ENCODE peak calls at places on chromosomes 16 and 17, in five cellular contexts. One of them, this sample, is unnamed.

GRCh38 chr17:56824503-56824902 is 9.2 kb downstream of the C17orf67 start:
- DNase-seq in hepatocyte: no peak
- DNase-seq in ELR: no peak
- DNase-seq in T follicular helper cell: no peak
- DNase-seq in RPMI7951: no peak
- DNase-seq in this sample: no peak

GRCh38 chr16:87288753-87289362 is 28.3 kb downstream of the C16orf95 start:
- DNase-seq in hepatocyte: no peak
- DNase-seq in T follicular helper cell: no peak
- DNase-seq in ELR: no peak
- DNase-seq in RPMI7951: peak
- DNase-seq in this sample: no peak

GRCh38 chr16:9092282-9092962 is 978 bp downstream of the HAPSTR1 start:
- DNase-seq in T follicular helper cell: peak
- DNase-seq in hepatocyte: peak
- DNase-seq in RPMI7951: peak
- DNase-seq in ELR: peak
- DNase-seq in this sample: peak

GRCh38 chr16:49282690-49283375 is 1.2 kb upstream of the CBLN1 start:
- DNase-seq in RPMI7951: no peak
- DNase-seq in ELR: no peak
- DNase-seq in hepatocyte: peak
- DNase-seq in T follicular helper cell: no peak
- DNase-seq in this sample: no peak

GRCh38 chr16:24511174-24511573 is 28.2 kb upstream of the RBBP6 start:
- DNase-seq in hepatocyte: no peak
- DNase-seq in T follicular helper cell: no peak
- DNase-seq in RPMI7951: no peak
- DNase-seq in ELR: no peak
- DNase-seq in this sample: no peak

GRCh38 chr17:64124609-64125008 is 5.3 kb downstream of the ERN1 start:
- DNase-seq in T follicular helper cell: no peak
- DNase-seq in hepatocyte: no peak
- DNase-seq in ELR: no peak
- DNase-seq in RPMI7951: no peak
- DNase-seq in this sample: no peak

GRCh38 chr16:84356591-84357116 is 11.7 kb upstream of the ATP2C2 start:
- DNase-seq in RPMI7951: peak
- DNase-seq in ELR: no peak
- DNase-seq in hepatocyte: no peak
- DNase-seq in T follicular helper cell: no peak
- DNase-seq in this sample: no peak

GRCh38 chr16:67013238-67013822 is 15.6 kb upstream of the CBFB start:
- DNase-seq in hepatocyte: no peak
- DNase-seq in RPMI7951: no peak
- DNase-seq in ELR: no peak
- DNase-seq in T follicular helper cell: no peak
- DNase-seq in this sample: no peak

GRCh38 chr17:74360993-74361612 is 565 bp downstream of the BTBD17 start:
- DNase-seq in T follicular helper cell: no peak
- DNase-seq in RPMI7951: no peak
- DNase-seq in ELR: no peak
- DNase-seq in hepatocyte: no peak
- DNase-seq in this sample: no peak

GRCh38 chr16:69329369-69330285 is 761 bp downstream of the PDF start:
- DNase-seq in hepatocyte: peak
- DNase-seq in T follicular helper cell: peak
- DNase-seq in RPMI7951: peak
- DNase-seq in ELR: peak
- DNase-seq in this sample: peak

GRCh38 chr16:285146-286055 is 2.4 kb downstream of the PDIA2 start:
- DNase-seq in T follicular helper cell: no peak
- DNase-seq in hepatocyte: no peak
- DNase-seq in RPMI7951: no peak
- DNase-seq in ELR: no peak
- DNase-seq in this sample: no peak

GRCh38 chr16:48534601-48535340 is 75.2 kb downstream of the N4BP1 start:
- DNase-seq in hepatocyte: no peak
- DNase-seq in ELR: no peak
- DNase-seq in T follicular helper cell: no peak
- DNase-seq in RPMI7951: no peak
- DNase-seq in this sample: no peak

GRCh38 chr16:66536525-66536924 is 13.4 kb downstream of the TK2 start:
- DNase-seq in ELR: no peak
- DNase-seq in RPMI7951: no peak
- DNase-seq in T follicular helper cell: no peak
- DNase-seq in hepatocyte: no peak
- DNase-seq in this sample: no peak

GRCh38 chr16:35562471-35562870 is 2103.1 kb downstream of the TP53TG3F start:
- DNase-seq in RPMI7951: no peak
- DNase-seq in ELR: no peak
- DNase-seq in hepatocyte: no peak
- DNase-seq in T follicular helper cell: no peak
- DNase-seq in this sample: no peak

GRCh38 chr16:27244363-27244755 is 24.2 kb downstream of the NSMCE1 start:
- DNase-seq in hepatocyte: no peak
- DNase-seq in ELR: no peak
- DNase-seq in RPMI7951: no peak
- DNase-seq in T follicular helper cell: no peak
- DNase-seq in this sample: no peak

GRCh38 chr16:65816556-65816955 is 549.9 kb upstream of the CDH5 start:
- DNase-seq in RPMI7951: no peak
- DNase-seq in hepatocyte: no peak
- DNase-seq in ELR: no peak
- DNase-seq in T follicular helper cell: no peak
- DNase-seq in this sample: no peak

GRCh38 chr17:51118330-51119195 is 2.1 kb downstream of the SPAG9 start:
- DNase-seq in hepatocyte: peak
- DNase-seq in T follicular helper cell: no peak
- DNase-seq in ELR: peak
- DNase-seq in RPMI7951: no peak
- DNase-seq in this sample: no peak

GRCh38 chr16:67767953-67768352 is 38.4 kb downstream of the RANBP10 start:
- DNase-seq in ELR: peak
- DNase-seq in RPMI7951: peak
- DNase-seq in T follicular helper cell: no peak
- DNase-seq in hepatocyte: peak
- DNase-seq in this sample: no peak

GRCh38 chr16:13997933-13998332 is 73.2 kb upstream of the MRTFB start:
- DNase-seq in RPMI7951: no peak
- DNase-seq in ELR: no peak
- DNase-seq in T follicular helper cell: no peak
- DNase-seq in hepatocyte: no peak
- DNase-seq in this sample: no peak

This sample was measured in T-cell.